ENCODE peak calls at places on chromosomes 16 and 17, in ten cellular contexts. O, W, H, K, X, C, Y, U, I and Q are unnamed samples.

GRCh38 chr17:72422505-72423285 is 301.9 kb downstream of the SOX9 start:
- DNase-seq in K (peak), H (peak), I (peak), W (no peak), X (peak), U (peak), C (peak), Y (peak), O (no peak), Q (peak)

GRCh38 chr17:80294210-80294609 is 33.6 kb downstream of the RNF213 start:
- DNase-seq in X (no peak), I (no peak), U (no peak), W (no peak), Y (no peak), K (no peak), C (no peak), O (no peak), H (no peak), Q (no peak)

GRCh38 chr17:142876-143784 is 5.8 kb downstream of the SCGB1C2 start:
- DNase-seq in X (peak), O (no peak), I (no peak), H (no peak), U (no peak), W (no peak), Y (no peak), C (no peak), K (no peak), Q (no peak)

GRCh38 chr16:56569971-56570370 is 5.1 kb downstream of the MT4 start:
- DNase-seq in X (peak), O (no peak), Y (no peak), I (no peak), U (no peak), W (no peak), H (no peak), C (no peak), K (no peak), Q (no peak)

GRCh38 chr16:65426484-65426883 is 304.6 kb upstream of the CDH11 start:
- DNase-seq in Y (no peak), O (no peak), I (no peak), H (no peak), K (no peak), X (no peak), C (no peak), U (no peak), W (no peak), Q (no peak)

GRCh38 chr17:7883781-7884386 is 4.7 kb upstream of the CHD3 start:
- DNase-seq in Y (no peak), H (no peak), X (no peak), O (peak), I (no peak), W (no peak), C (no peak), K (peak), U (no peak), Q (no peak)

GRCh38 chr17:13626703-13627102 is 25.0 kb upstream of the HS3ST3A1 start:
- DNase-seq in H (no peak), Y (peak), C (peak), I (no peak), O (no peak), K (peak), U (no peak), X (no peak), W (no peak), Q (no peak)

GRCh38 chr16:46830417-46830901 is 521 bp downstream of the C16orf87 start:
- DNase-seq in C (no peak), X (no peak), Y (no peak), H (no peak), U (peak), O (peak), W (no peak), I (no peak), K (peak), Q (no peak)

GRCh38 chr17:67050066-67050465 is 5.7 kb downstream of the CACNG1 start:
- DNase-seq in W (no peak), X (no peak), C (no peak), Y (no peak), K (no peak), H (no peak), U (no peak), O (no peak), I (no peak), Q (no peak)

DNA sequence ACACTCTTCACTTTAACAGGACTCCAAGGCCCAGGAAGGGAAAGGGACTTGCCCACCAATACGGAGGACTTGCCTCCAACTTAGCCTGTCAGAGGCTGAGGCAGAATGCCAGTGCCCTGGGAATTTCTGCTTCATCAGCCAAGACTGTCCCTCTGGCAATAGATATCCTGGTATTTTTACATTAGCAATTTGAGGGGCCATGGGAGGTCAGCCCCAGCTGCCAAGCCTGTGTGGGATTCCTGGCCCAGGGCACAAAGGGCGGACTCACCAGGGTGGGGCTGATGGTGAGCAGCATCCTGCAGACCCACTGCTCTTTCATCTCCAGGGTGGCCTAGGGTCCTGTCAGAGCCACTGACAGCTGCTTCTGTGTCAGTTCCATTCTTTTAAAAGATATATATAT is 78.3 kb upstream of the CIBAR2 start:
- DNase-seq in H (no peak), O (no peak), C (no peak), I (no peak), K (no peak), X (no peak), Y (no peak), U (no peak), W (no peak), Q (no peak)
- TF ChIP-seq CTCF in H (no peak), O (no peak), C (no peak), I (no peak), K (no peak), X (no peak), Y (no peak), U (no peak), W (no peak), Q (no peak)

GRCh38 chr17:57289613-57290012 is 33.3 kb downstream of the MSI2 start:
- DNase-seq in U (no peak), K (no peak), W (no peak), Y (no peak), O (no peak), H (no peak), C (no peak), X (no peak), I (no peak), Q (no peak)

GRCh38 chr17:57289130-57289529 is 32.8 kb downstream of the MSI2 start:
- DNase-seq in Y (no peak), K (no peak), C (no peak), O (no peak), H (no peak), U (no peak), W (no peak), I (no peak), X (no peak), Q (no peak)

GRCh38 chr17:57288753-57289121 is 32.4 kb downstream of the MSI2 start:
- DNase-seq in X (no peak), U (no peak), O (no peak), I (no peak), C (no peak), W (no peak), K (no peak), Y (no peak), H (no peak), Q (no peak)

GRCh38 chr17:57286372-57287105 is 30.2 kb downstream of the MSI2 start:
- DNase-seq in O (peak), W (no peak), X (no peak), H (no peak), K (peak), C (no peak), U (no peak), I (no peak), Y (no peak), Q (no peak)

DNA sequence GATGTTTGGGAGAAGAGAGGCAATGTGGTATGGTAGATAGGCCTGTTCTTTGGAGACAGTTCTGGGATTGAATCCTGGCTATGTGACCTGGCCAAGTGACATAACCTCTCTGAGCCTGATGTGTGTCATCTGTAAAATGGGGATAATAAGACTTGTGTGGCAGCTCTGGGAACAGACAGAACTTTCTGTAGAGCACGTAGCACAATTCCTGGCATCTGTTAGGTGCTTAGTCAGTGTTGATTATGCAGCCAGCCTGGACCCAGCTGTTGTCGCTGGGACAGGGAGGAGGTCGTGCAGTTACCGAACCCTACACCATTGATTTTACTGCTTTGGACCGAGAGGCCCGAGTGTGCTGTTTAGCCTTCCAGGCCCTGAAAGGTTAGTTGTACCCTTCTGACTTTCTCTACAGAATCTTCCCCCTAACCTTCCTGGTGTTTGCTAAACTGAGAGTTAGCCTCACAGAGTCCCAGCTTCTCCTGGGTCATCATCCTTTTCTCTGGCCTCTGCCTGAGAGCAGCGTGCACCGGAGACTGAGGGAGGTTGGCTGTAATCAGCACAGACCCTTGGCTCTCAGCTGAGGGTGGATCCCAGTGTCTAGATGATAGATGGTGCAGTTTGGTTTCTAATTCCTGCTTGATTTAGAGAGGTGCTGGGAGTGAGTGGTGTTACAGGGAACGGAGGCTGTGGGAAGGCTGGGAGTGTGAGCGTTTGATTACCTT is 31.9 kb downstream of the MSI2 start:
- DNase-seq in I (no peak), W (no peak), K (no peak), U (no peak), O (no peak), H (no peak), C (no peak), X (no peak), Y (no peak), Q (no peak)
- H3K4me3 ChIP-seq in I (no peak), W (no peak), K (no peak), U (no peak), O (no peak), H (no peak), C (no peak), X (no peak), Y (no peak), Q (no peak)

GRCh38 chr17:47830991-47831933 is at the start of the genes LRRC46 and MRPL10:
- DNase-seq in W (peak), H (peak), X (peak), C (peak), O (peak), K (peak), U (peak), Y (peak), I (peak), Q (peak)
- TF ChIP-seq CTCF in W (no peak), H (peak), X (no peak), C (peak), O (peak), K (peak), U (peak), Y (peak), I (peak), Q (peak)

DNA sequence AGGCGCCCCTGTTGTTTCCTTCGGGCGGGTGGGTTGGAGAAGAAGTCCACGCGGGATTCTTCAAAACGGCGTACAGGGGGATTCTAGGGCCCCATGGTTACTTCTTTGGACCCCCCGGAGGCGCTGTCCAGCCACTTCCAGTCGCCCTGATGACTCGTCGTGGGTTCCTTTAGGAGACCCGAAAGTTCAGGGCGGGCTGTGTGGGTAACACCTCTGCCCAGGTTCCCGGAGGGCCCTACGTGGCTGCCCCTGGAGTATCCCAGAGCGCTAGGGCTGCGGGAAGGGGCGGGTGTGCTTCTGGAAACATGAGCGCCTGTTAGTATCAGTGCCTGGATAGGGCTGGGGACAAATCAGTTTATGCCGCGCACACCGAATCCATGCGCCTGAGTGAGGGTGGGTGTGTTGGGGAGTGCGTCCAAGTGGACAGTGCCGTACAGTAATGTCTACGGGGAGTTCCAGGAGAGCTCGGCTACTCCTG is 602 bp upstream of the HIC1 start:
- DNase-seq in Y (no peak), I (peak), W (no peak), H (no peak), U (peak), X (peak), O (peak), C (no peak), K (peak), Q (no peak)
- H3K4me3 ChIP-seq in Y (peak), I (peak), W (peak), H (peak), U (peak), X (peak), O (peak), C (peak), K (peak), Q (peak)

DNA sequence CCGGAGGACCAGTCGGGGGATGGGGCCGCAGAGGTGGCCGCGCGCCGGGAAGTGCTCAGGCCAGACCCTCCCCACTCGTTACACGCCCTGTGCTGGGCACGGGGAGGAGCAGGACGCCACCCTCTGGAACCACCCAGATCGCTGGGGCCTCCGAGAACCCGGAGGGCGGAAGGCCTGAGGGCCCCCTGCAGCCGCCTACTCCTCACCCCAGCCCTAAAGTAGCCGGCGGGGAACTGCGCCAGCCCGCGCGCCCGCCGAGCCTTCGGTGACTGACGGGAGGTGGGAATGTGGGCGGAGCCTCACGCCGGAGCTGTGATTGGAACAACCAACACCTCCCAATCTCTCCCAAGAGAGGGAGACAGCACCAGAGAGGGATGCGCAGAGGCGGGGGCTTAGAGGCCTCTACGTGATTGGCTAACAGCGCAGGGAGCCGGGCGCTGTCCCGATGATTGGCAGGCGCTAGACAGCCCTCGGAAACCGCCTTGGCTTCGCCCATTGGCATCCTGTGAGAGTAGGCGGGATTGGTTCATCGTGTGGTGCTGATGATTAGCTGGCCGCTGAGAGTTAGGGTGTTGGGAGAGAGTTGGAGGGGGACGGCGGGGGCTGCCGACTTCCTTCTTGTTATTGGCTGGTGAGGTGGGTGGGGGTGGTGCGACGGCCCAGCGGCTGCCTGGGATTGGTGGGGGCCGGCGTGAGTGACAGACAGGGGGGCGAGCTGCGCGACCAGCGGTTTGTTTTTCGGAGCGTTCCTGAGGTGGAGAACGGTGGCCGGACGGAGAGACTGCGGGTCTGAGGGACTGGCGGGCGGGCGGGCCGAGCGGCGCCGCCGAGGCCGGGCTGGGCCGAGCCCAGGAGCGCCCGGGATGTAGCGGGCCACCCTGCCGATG is at the start of gene MAP3K3:
- DNase-seq in X (peak), U (peak), W (peak), K (peak), I (peak), C (peak), Y (peak), H (peak), O (peak), Q (peak)
- TF ChIP-seq CTCF in X (no peak), U (peak), W (no peak), K (peak), I (peak), C (peak), Y (peak), H (peak), O (no peak), Q (peak)

GRCh38 chr17:49749730-49750129 is 14.2 kb downstream of the FAM117A start:
- DNase-seq in O (no peak), X (no peak), K (no peak), Y (no peak), W (no peak), C (no peak), I (no peak), H (no peak), U (no peak), Q (no peak)

GRCh38 chr17:49746791-49747490 is 17.0 kb downstream of the FAM117A start:
- DNase-seq in C (no peak), H (no peak), X (no peak), Y (no peak), W (no peak), U (no peak), K (no peak), O (no peak), I (no peak), Q (peak)

GRCh38 chr17:49748223-49748622 is 15.7 kb downstream of the FAM117A start:
- DNase-seq in K (no peak), W (no peak), Y (no peak), X (no peak), U (no peak), H (no peak), I (no peak), C (no peak), O (no peak), Q (no peak)

GRCh38 chr17:49748791-49749190 is 15.1 kb downstream of the FAM117A start:
- DNase-seq in H (peak), C (no peak), Y (no peak), X (no peak), U (no peak), O (no peak), I (no peak), K (no peak), W (no peak), Q (peak)

GRCh38 chr17:49747632-49748031 is 16.3 kb downstream of the FAM117A start:
- DNase-seq in X (no peak), Y (no peak), C (no peak), K (no peak), O (no peak), W (no peak), I (no peak), U (no peak), H (no peak), Q (no peak)
- H3K4me3 ChIP-seq in X (no peak), Y (no peak), C (no peak), K (no peak), O (no peak), W (no peak), I (no peak), U (no peak), H (no peak), Q (no peak)